ENCODE peak calls at places on chromosomes 7 and 10, in seven cellular contexts. B is right cardiac atrium; V is CD4-positive, CD25-positive, alpha-beta regulatory T cell; N is stomach; S is vagina; J is adipocyte; O is fibroblast of lung. M is an unnamed sample.
A peak's percentile ranks its signal among the peaks of the same experiment; 100 is the strongest.

GRCh38 chr10:5469353-5470061 is 29.9 kb downstream of the CALML5 start:
- DNase-seq in B (no peak), V (no peak), N (no peak), S (no peak), J (no peak), O (no peak), M (no peak)

GRCh38 chr10:90947025-90947960 is 26.4 kb upstream of the ANKRD1 start:
- DNase-seq in B (no peak), V (peak; percentile 48), N (no peak), S (no peak), J (peak; percentile 64), O (peak; percentile 72), M (no peak)

GRCh38 chr10:34996843-34997242 is 93.3 kb downstream of the CUL2 start:
- DNase-seq in B (peak; percentile 26), V (no peak), N (no peak), S (no peak), J (no peak), O (no peak), M (no peak)

GRCh38 chr10:93319855-93320254 is 162.3 kb downstream of the MYOF start:
- DNase-seq in B (no peak), V (no peak), N (no peak), S (no peak), J (peak; percentile 27), O (no peak), M (no peak)

GRCh38 chr7:152202056-152202455 is 176.6 kb downstream of the GALNT11 start:
- DNase-seq in B (no peak), V (no peak), N (no peak), S (no peak), J (no peak), O (peak; percentile 65), M (no peak)

GRCh38 chr7:11379641-11380040 is 406.0 kb downstream of the PHF14 start:
- DNase-seq in B (no peak), V (no peak), N (no peak), S (no peak), J (no peak), O (no peak), M (no peak)

GRCh38 chr7:130421685-130422084 is 19.1 kb downstream of the CEP41 start:
- DNase-seq in B (no peak), V (peak; percentile 13), N (no peak), S (no peak), J (peak; percentile 55), O (peak; percentile 70), M (no peak)

GRCh38 chr10:778626-779330 is 89.3 kb upstream of the DIP2C start:
- DNase-seq in B (no peak), V (no peak), N (peak; percentile 16), S (no peak), J (no peak), O (peak; percentile 67), M (no peak)

GRCh38 chr10:76583711-76584161 is 1053.9 kb downstream of the KCNMA1 start:
- DNase-seq in B (no peak), V (no peak), N (no peak), S (no peak), J (peak; percentile 93), O (peak; percentile 92), M (no peak)

GRCh38 chr10:80442879-80443278 is 11.2 kb upstream of the TSPAN14 start:
- DNase-seq in B (no peak), V (no peak), N (no peak), S (no peak), J (no peak), O (no peak), M (no peak)

GRCh38 chr7:150378115-150378852 is 846 bp upstream of the ZNF775 start:
- DNase-seq in B (peak; percentile 64), V (peak; percentile 58), N (peak; percentile 66), S (no peak), J (peak; percentile 53), O (peak; percentile 80), M (peak; percentile 84)

GRCh38 chr7:54812747-54813146 is 53.7 kb upstream of the SEC61G start:
- DNase-seq in B (no peak), V (no peak), N (no peak), S (no peak), J (no peak), O (peak; percentile 30), M (no peak)

GRCh38 chr10:58743466-58744115 is 230.9 kb downstream of the BICC1 start:
- DNase-seq in B (no peak), V (no peak), N (no peak), S (no peak), J (peak; percentile 56), O (peak; percentile 89), M (peak; percentile 38)

GRCh38 chr7:75995052-75995471 is 667 bp upstream of the TMEM120A start:
- DNase-seq in B (peak; percentile 56), V (no peak), N (no peak), S (no peak), J (no peak), O (no peak), M (no peak)

GRCh38 chr10:3655528-3655927 is 129.5 kb downstream of the KLF6 start:
- DNase-seq in B (no peak), V (no peak), N (no peak), S (no peak), J (no peak), O (no peak), M (no peak)

GRCh38 chr7:14836571-14837189 is 65.9 kb downstream of the DGKB start:
- DNase-seq in B (peak; percentile 39), V (no peak), N (no peak), S (no peak), J (peak; percentile 90), O (peak; percentile 80), M (no peak)

GRCh38 chr7:92904292-92905131 is 68.1 kb upstream of the CDK6 start:
- DNase-seq in B (no peak), V (peak; percentile 96), N (peak; percentile 25), S (no peak), J (peak; percentile 66), O (peak; percentile 99), M (no peak)

GRCh38 chr7:4145576-4145975 is 536.5 kb upstream of the FOXK1 start:
- DNase-seq in B (no peak), V (no peak), N (no peak), S (no peak), J (no peak), O (no peak), M (no peak)

GRCh38 chr10:23826399-23826798 is 382.5 kb upstream of the KIAA1217 start:
- DNase-seq in B (no peak), V (peak; percentile 4), N (no peak), S (no peak), J (peak; percentile 8), O (peak; percentile 1), M (peak; percentile 47)

DNA sequence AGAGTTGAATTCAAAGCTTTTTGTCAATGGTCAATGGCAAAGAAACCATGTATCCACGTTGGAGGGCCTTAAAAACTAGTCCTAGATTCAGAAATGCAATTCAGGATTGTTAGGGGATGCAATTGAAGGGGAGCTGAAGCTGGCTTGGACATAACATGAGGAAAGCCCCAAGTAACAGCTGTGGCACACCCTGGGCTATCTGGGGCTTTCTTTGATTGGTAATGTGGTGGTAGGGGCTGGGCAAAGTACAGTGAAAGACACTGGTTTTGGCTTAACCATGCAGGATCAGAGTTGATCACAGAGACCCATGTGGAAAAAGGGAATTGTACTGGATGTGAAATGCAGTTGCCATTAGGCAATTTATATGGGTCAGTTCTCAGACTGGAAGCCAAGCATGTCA is 28.5 kb upstream of the MSMB start:
- DNase-seq in B (no peak), V (no peak), N (no peak), S (peak; percentile 16), J (no peak), O (no peak), M (no peak)
- H3K4me1 ChIP-seq in B (no peaks in the 10 kb centered on the region), V (no peaks in the 10 kb centered on the region), N (no peaks in the 10 kb centered on the region), S (no peaks in the 10 kb centered on the region), J (no peaks in the 10 kb centered on the region), O (no peaks in the 10 kb centered on the region), M (no peaks in the 10 kb centered on the region)

DNA sequence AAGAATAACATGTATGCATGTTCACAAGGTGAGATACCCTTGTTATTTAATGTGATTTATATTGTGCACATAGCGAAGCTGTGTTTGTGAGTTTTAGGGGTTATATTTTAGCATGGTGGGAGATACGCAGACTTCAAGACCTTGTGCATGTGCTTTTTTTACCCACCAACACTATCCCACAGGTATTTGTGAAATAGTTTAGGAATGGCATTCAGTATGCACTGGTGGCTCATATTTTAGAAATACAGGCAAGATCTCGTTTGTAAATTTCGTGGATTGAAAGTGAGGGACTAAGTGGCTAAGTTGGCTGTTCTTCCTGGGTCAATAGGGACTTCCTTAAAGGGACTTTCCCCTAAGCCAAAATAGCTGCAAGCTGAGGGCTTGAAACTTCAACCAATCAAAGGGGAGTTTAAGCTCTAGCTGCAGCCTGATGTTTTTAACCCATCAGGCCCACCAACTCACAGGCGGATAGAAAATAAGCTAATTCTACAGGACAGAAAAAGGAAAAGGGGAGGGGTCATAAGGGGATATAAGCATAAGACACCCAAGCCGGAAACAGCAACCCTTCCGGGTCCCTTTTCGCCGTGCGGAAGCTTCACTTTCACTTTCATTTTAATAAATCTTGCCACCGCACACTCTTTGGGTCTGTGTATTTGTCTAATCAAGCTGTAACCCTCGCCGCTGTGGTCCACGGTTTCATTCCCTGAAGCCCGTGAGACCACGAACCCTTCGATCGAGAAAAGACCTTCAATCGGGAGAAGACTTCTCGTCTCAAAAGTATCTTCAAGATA is 291.0 kb downstream of the GPR158 start:
- DNase-seq in B (no peak), V (no peak), N (no peak), S (no peak), J (no peak), O (no peak), M (no peak)
- H3K4me3 ChIP-seq in B (no peak overlapping the region), V (no peak overlapping the region), N (no peak overlapping the region), S (no peak overlapping the region), J (no peak overlapping the region), O (no peak overlapping the region), M (no peak overlapping the region)

DNA sequence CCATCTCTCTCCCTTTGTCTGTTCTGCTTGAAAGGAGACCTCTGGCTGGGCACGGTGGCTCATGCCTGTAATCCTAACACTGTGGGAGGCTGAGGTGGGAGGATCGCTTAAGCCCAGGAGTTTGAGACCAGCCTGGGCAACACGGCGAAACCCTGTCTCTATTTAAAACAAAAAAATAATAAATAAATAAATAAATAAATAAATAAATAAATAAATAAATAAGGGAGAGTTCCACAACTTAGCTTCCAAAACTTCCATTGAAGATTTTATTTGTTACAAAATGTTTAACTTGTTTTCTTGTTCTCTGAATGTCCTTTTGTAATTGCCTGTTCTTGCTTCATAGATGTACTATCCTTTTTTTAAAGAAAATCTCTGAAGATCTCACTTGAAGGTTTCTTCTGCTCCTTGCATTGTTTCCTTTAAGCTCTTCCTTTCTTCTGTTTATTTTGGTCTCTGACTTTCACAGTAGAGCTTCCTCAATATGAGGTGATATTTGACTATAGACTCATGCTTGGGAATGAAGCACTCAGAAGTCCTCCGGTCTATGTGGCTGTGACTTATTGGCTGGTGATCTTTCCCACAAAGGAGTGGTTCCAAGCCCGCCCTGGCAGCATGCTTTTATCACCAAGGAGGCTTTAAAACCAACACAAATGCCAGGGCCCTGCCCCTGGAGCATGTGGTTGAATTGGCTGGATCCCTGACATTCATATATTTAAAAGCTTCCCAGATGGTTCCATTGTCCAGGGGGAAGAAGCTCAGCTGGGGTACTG is 18.1 kb upstream of the NPTX2 start:
- DNase-seq in B (no peak), V (no peak), N (no peak), S (no peak), J (no peak), O (no peak), M (no peak)
- H3K4me1 ChIP-seq in B (no peaks in the 10 kb centered on the region), V (no peaks in the 10 kb centered on the region), N (no peaks in the 10 kb centered on the region), S (no peaks in the 10 kb centered on the region), J (no peaks in the 10 kb centered on the region), O (no peaks in the 10 kb centered on the region), M (no peaks in the 10 kb centered on the region)

DNA sequence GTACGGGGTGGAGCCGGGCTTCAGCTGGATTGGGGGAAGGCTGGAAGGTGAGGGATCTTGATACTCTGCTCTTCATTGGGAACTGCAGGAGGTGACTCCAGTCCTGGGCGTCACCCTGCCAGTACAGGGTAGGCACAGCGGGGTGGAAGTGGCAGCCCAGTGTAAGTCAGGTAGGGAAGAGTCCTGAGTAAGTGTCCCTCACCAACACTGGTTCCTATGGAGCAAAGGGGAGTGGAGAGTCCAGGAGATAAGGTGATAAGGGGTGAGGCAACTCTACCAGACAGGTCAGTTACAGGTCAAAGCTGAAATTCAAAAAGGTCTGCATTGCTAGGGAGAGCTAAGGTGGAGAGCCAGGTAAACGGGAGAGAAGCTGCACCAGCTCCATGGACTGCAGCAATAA is 145.6 kb upstream of the NFE2L3 start:
- DNase-seq in B (no peak), V (no peak), N (no peak), S (no peak), J (no peak), O (no peak), M (no peak)
- H3K4me3 ChIP-seq in B (no peak overlapping the region), V (no peak overlapping the region), N (no peak overlapping the region), S (no peak overlapping the region), J (no peak overlapping the region), O (no peak overlapping the region), M (no peak overlapping the region)